ENCODE peak calls at places on chromosomes 4 and X, in six cellular contexts. One of them, this sample, is unnamed.

GRCh38 chrX:110407910-110408545 is 49.4 kb downstream of the RTL9 start:
- DNase-seq in ELR: peak; percentile 71
- DNase-seq in GM23248: peak; percentile 61
- DNase-seq in NCI-H1436: peak; percentile 69
- DNase-seq in SW480: peak; percentile 51
- DNase-seq in stimulated activated CD4-positive, alpha-beta T cell treated with anti-CD3 and anti-CD28 coated beads, Interleukin-1b, Interleukin-23, amount 100 ng/mL, for 24 hours: peak; percentile 5
- DNase-seq in this sample: peak; percentile 65

GRCh38 chr4:54228563-54229501 is at the start of gene PDGFRA:
- DNase-seq in stimulated activated CD4-positive, alpha-beta T cell treated with anti-CD3 and anti-CD28 coated beads, Interleukin-1b, Interleukin-23, amount 100 ng/mL, for 24 hours: no peak
- DNase-seq in NCI-H1436: no peak
- DNase-seq in SW480: no peak
- DNase-seq in ELR: no peak
- DNase-seq in GM23248: peak; percentile 85
- DNase-seq in this sample: no peak

GRCh38 chrX:51804741-51805140 is 61.5 kb downstream of the GSPT2 start:
- DNase-seq in ELR: peak; percentile 2
- DNase-seq in NCI-H1436: no peak
- DNase-seq in stimulated activated CD4-positive, alpha-beta T cell treated with anti-CD3 and anti-CD28 coated beads, Interleukin-1b, Interleukin-23, amount 100 ng/mL, for 24 hours: no peak
- DNase-seq in SW480: no peak
- DNase-seq in GM23248: no peak
- DNase-seq in this sample: no peak

GRCh38 chr4:8192748-8193738 is 6.0 kb upstream of the SH3TC1 start:
- DNase-seq in ELR: peak; percentile 46
- DNase-seq in NCI-H1436: peak; percentile 36
- DNase-seq in stimulated activated CD4-positive, alpha-beta T cell treated with anti-CD3 and anti-CD28 coated beads, Interleukin-1b, Interleukin-23, amount 100 ng/mL, for 24 hours: no peak
- DNase-seq in SW480: peak; percentile 67
- DNase-seq in GM23248: peak; percentile 43
- DNase-seq in this sample: peak; percentile 57

GRCh38 chrX:94914235-94914634 is 1240.2 kb downstream of the FAM133A start:
- DNase-seq in GM23248: no peak
- DNase-seq in SW480: no peak
- DNase-seq in stimulated activated CD4-positive, alpha-beta T cell treated with anti-CD3 and anti-CD28 coated beads, Interleukin-1b, Interleukin-23, amount 100 ng/mL, for 24 hours: no peak
- DNase-seq in ELR: no peak
- DNase-seq in NCI-H1436: no peak
- DNase-seq in this sample: no peak

GRCh38 chr4:149161247-149161646 is 654.4 kb downstream of the IQCM start:
- DNase-seq in stimulated activated CD4-positive, alpha-beta T cell treated with anti-CD3 and anti-CD28 coated beads, Interleukin-1b, Interleukin-23, amount 100 ng/mL, for 24 hours: no peak
- DNase-seq in GM23248: peak; percentile 62
- DNase-seq in NCI-H1436: no peak
- DNase-seq in ELR: peak; percentile 34
- DNase-seq in SW480: no peak
- DNase-seq in this sample: no peak

GRCh38 chrX:118928126-118928525 is 46.3 kb upstream of the LONRF3 start:
- DNase-seq in stimulated activated CD4-positive, alpha-beta T cell treated with anti-CD3 and anti-CD28 coated beads, Interleukin-1b, Interleukin-23, amount 100 ng/mL, for 24 hours: no peak
- DNase-seq in SW480: no peak
- DNase-seq in ELR: no peak
- DNase-seq in GM23248: no peak
- DNase-seq in NCI-H1436: no peak
- DNase-seq in this sample: no peak

GRCh38 chr4:64533637-64534036 is 124.4 kb upstream of the TECRL start:
- DNase-seq in stimulated activated CD4-positive, alpha-beta T cell treated with anti-CD3 and anti-CD28 coated beads, Interleukin-1b, Interleukin-23, amount 100 ng/mL, for 24 hours: no peak
- DNase-seq in NCI-H1436: no peak
- DNase-seq in ELR: no peak
- DNase-seq in GM23248: no peak
- DNase-seq in SW480: no peak
- DNase-seq in this sample: no peak

GRCh38 chr4:8205241-8205707 is 6.2 kb downstream of the SH3TC1 start:
- DNase-seq in stimulated activated CD4-positive, alpha-beta T cell treated with anti-CD3 and anti-CD28 coated beads, Interleukin-1b, Interleukin-23, amount 100 ng/mL, for 24 hours: no peak
- DNase-seq in NCI-H1436: no peak
- DNase-seq in SW480: peak; percentile 19
- DNase-seq in GM23248: no peak
- DNase-seq in ELR: no peak
- DNase-seq in this sample: no peak

GRCh38 chr4:172546782-172547181 is 621.8 kb upstream of the GALNT7 start:
- DNase-seq in SW480: no peak
- DNase-seq in ELR: no peak
- DNase-seq in NCI-H1436: no peak
- DNase-seq in stimulated activated CD4-positive, alpha-beta T cell treated with anti-CD3 and anti-CD28 coated beads, Interleukin-1b, Interleukin-23, amount 100 ng/mL, for 24 hours: no peak
- DNase-seq in GM23248: no peak
- DNase-seq in this sample: no peak

GRCh38 chrX:154732421-154733071 is 18.3 kb downstream of the GAB3 start:
- DNase-seq in ELR: peak; percentile 89
- DNase-seq in stimulated activated CD4-positive, alpha-beta T cell treated with anti-CD3 and anti-CD28 coated beads, Interleukin-1b, Interleukin-23, amount 100 ng/mL, for 24 hours: no peak
- DNase-seq in NCI-H1436: no peak
- DNase-seq in SW480: no peak
- DNase-seq in GM23248: peak; percentile 64
- DNase-seq in this sample: no peak

GRCh38 chr4:1604706-1605205 is 79.4 kb downstream of the FAM53A start:
- DNase-seq in ELR: no peak
- DNase-seq in SW480: peak; percentile 82
- DNase-seq in GM23248: no peak
- DNase-seq in NCI-H1436: peak; percentile 44
- DNase-seq in stimulated activated CD4-positive, alpha-beta T cell treated with anti-CD3 and anti-CD28 coated beads, Interleukin-1b, Interleukin-23, amount 100 ng/mL, for 24 hours: no peak
- DNase-seq in this sample: no peak

GRCh38 chrX:11059923-11060322 is 51.2 kb upstream of the HCCS start:
- DNase-seq in NCI-H1436: no peak
- DNase-seq in ELR: peak; percentile 47
- DNase-seq in SW480: no peak
- DNase-seq in stimulated activated CD4-positive, alpha-beta T cell treated with anti-CD3 and anti-CD28 coated beads, Interleukin-1b, Interleukin-23, amount 100 ng/mL, for 24 hours: no peak
- DNase-seq in GM23248: peak; percentile 24
- DNase-seq in this sample: no peak

GRCh38 chrX:54042609-54043010 is 1.7 kb downstream of the PHF8 start:
- DNase-seq in NCI-H1436: peak; percentile 57
- DNase-seq in ELR: peak; percentile 75
- DNase-seq in stimulated activated CD4-positive, alpha-beta T cell treated with anti-CD3 and anti-CD28 coated beads, Interleukin-1b, Interleukin-23, amount 100 ng/mL, for 24 hours: no peak
- DNase-seq in GM23248: peak; percentile 83
- DNase-seq in SW480: peak; percentile 66
- DNase-seq in this sample: no peak

GRCh38 chr4:184514121-184514988 is 40.0 kb upstream of the IRF2 start:
- DNase-seq in NCI-H1436: no peak
- DNase-seq in SW480: peak; percentile 15
- DNase-seq in GM23248: peak; percentile 98
- DNase-seq in stimulated activated CD4-positive, alpha-beta T cell treated with anti-CD3 and anti-CD28 coated beads, Interleukin-1b, Interleukin-23, amount 100 ng/mL, for 24 hours: peak; percentile 43
- DNase-seq in ELR: peak; percentile 87
- DNase-seq in this sample: no peak

GRCh38 chr4:158094413-158095110 is 78.3 kb downstream of the GASK1B start:
- DNase-seq in NCI-H1436: no peak
- DNase-seq in ELR: peak; percentile 79
- DNase-seq in GM23248: peak; percentile 38
- DNase-seq in stimulated activated CD4-positive, alpha-beta T cell treated with anti-CD3 and anti-CD28 coated beads, Interleukin-1b, Interleukin-23, amount 100 ng/mL, for 24 hours: no peak
- DNase-seq in SW480: peak; percentile 20
- DNase-seq in this sample: no peak

GRCh38 chr4:163673848-163674702 is 179.6 kb downstream of the TMA16 start:
- DNase-seq in SW480: no peak
- DNase-seq in ELR: no peak
- DNase-seq in stimulated activated CD4-positive, alpha-beta T cell treated with anti-CD3 and anti-CD28 coated beads, Interleukin-1b, Interleukin-23, amount 100 ng/mL, for 24 hours: no peak
- DNase-seq in NCI-H1436: no peak
- DNase-seq in GM23248: no peak
- DNase-seq in this sample: no peak

GRCh38 chrX:150465326-150465725 is 102.2 kb downstream of the MAMLD1 start:
- DNase-seq in stimulated activated CD4-positive, alpha-beta T cell treated with anti-CD3 and anti-CD28 coated beads, Interleukin-1b, Interleukin-23, amount 100 ng/mL, for 24 hours: no peak
- DNase-seq in GM23248: no peak
- DNase-seq in ELR: no peak
- DNase-seq in NCI-H1436: no peak
- DNase-seq in SW480: no peak
- DNase-seq in this sample: no peak

GRCh38 chrX:106952988-106953387 is 32.8 kb downstream of the CLDN2 start:
- DNase-seq in NCI-H1436: no peak
- DNase-seq in SW480: peak; percentile 34
- DNase-seq in ELR: peak; percentile 45
- DNase-seq in GM23248: peak; percentile 33
- DNase-seq in stimulated activated CD4-positive, alpha-beta T cell treated with anti-CD3 and anti-CD28 coated beads, Interleukin-1b, Interleukin-23, amount 100 ng/mL, for 24 hours: no peak
- DNase-seq in this sample: no peak

GRCh38 chrX:129706395-129707072 is 32.2 kb upstream of the XPNPEP2 start:
- DNase-seq in GM23248: no peak
- DNase-seq in ELR: no peak
- DNase-seq in stimulated activated CD4-positive, alpha-beta T cell treated with anti-CD3 and anti-CD28 coated beads, Interleukin-1b, Interleukin-23, amount 100 ng/mL, for 24 hours: no peak
- DNase-seq in SW480: no peak
- DNase-seq in NCI-H1436: no peak
- DNase-seq in this sample: peak; percentile 4

GRCh38 chrX:109472939-109473713 is 8.8 kb downstream of the GUCY2F start:
- DNase-seq in stimulated activated CD4-positive, alpha-beta T cell treated with anti-CD3 and anti-CD28 coated beads, Interleukin-1b, Interleukin-23, amount 100 ng/mL, for 24 hours: no peak
- DNase-seq in ELR: peak; percentile 28
- DNase-seq in NCI-H1436: no peak
- DNase-seq in SW480: peak; percentile 9
- DNase-seq in GM23248: peak; percentile 66
- DNase-seq in this sample: no peak

GRCh38 chrX:148618472-148619445 is 118.3 kb downstream of the AFF2 start:
- DNase-seq in ELR: no peak
- DNase-seq in NCI-H1436: no peak
- DNase-seq in SW480: no peak
- DNase-seq in stimulated activated CD4-positive, alpha-beta T cell treated with anti-CD3 and anti-CD28 coated beads, Interleukin-1b, Interleukin-23, amount 100 ng/mL, for 24 hours: no peak
- DNase-seq in GM23248: no peak
- DNase-seq in this sample: no peak

GRCh38 chr4:7144374-7145290 is 47.7 kb upstream of the SORCS2 start:
- DNase-seq in SW480: no peak
- DNase-seq in ELR: peak; percentile 22
- DNase-seq in stimulated activated CD4-positive, alpha-beta T cell treated with anti-CD3 and anti-CD28 coated beads, Interleukin-1b, Interleukin-23, amount 100 ng/mL, for 24 hours: no peak
- DNase-seq in NCI-H1436: no peak
- DNase-seq in GM23248: peak; percentile 29
- DNase-seq in this sample: no peak

GRCh38 chr4:173494013-173494970 is 35.7 kb downstream of the HAND2 start:
- DNase-seq in ELR: peak; percentile 69
- DNase-seq in NCI-H1436: peak; percentile 83
- DNase-seq in stimulated activated CD4-positive, alpha-beta T cell treated with anti-CD3 and anti-CD28 coated beads, Interleukin-1b, Interleukin-23, amount 100 ng/mL, for 24 hours: no peak
- DNase-seq in SW480: peak; percentile 70
- DNase-seq in GM23248: peak; percentile 85
- DNase-seq in this sample: no peak

GRCh38 chr4:88743696-88744095 is 46.1 kb upstream of the NAP1L5 start:
- DNase-seq in stimulated activated CD4-positive, alpha-beta T cell treated with anti-CD3 and anti-CD28 coated beads, Interleukin-1b, Interleukin-23, amount 100 ng/mL, for 24 hours: no peak
- DNase-seq in SW480: no peak
- DNase-seq in ELR: peak; percentile 80
- DNase-seq in GM23248: peak; percentile 81
- DNase-seq in NCI-H1436: no peak
- DNase-seq in this sample: no peak

GRCh38 chr4:6944311-6945051 is 34.9 kb downstream of the TBC1D14 start:
- DNase-seq in ELR: no peak
- DNase-seq in GM23248: no peak
- DNase-seq in NCI-H1436: no peak
- DNase-seq in SW480: no peak
- DNase-seq in stimulated activated CD4-positive, alpha-beta T cell treated with anti-CD3 and anti-CD28 coated beads, Interleukin-1b, Interleukin-23, amount 100 ng/mL, for 24 hours: no peak
- DNase-seq in this sample: no peak

GRCh38 chr4:8019396-8020365 is 80.0 kb upstream of the AFAP1 start:
- DNase-seq in SW480: no peak
- DNase-seq in NCI-H1436: no peak
- DNase-seq in ELR: no peak
- DNase-seq in GM23248: peak; percentile 57
- DNase-seq in stimulated activated CD4-positive, alpha-beta T cell treated with anti-CD3 and anti-CD28 coated beads, Interleukin-1b, Interleukin-23, amount 100 ng/mL, for 24 hours: no peak
- DNase-seq in this sample: no peak

GRCh38 chr4:147736458-147736857 is 4.6 kb downstream of the ARHGAP10 start:
- DNase-seq in NCI-H1436: no peak
- DNase-seq in stimulated activated CD4-positive, alpha-beta T cell treated with anti-CD3 and anti-CD28 coated beads, Interleukin-1b, Interleukin-23, amount 100 ng/mL, for 24 hours: no peak
- DNase-seq in SW480: no peak
- DNase-seq in ELR: peak; percentile 90
- DNase-seq in GM23248: peak; percentile 84
- DNase-seq in this sample: no peak

GRCh38 chr4:1234296-1234695 is 14.6 kb downstream of the CTBP1 start:
- DNase-seq in GM23248: peak; percentile 48
- DNase-seq in ELR: no peak
- DNase-seq in NCI-H1436: no peak
- DNase-seq in stimulated activated CD4-positive, alpha-beta T cell treated with anti-CD3 and anti-CD28 coated beads, Interleukin-1b, Interleukin-23, amount 100 ng/mL, for 24 hours: no peak
- DNase-seq in SW480: no peak
- DNase-seq in this sample: no peak

GRCh38 chrX:43958529-43958928 is 14.7 kb downstream of the NDP start:
- DNase-seq in GM23248: peak; percentile 73
- DNase-seq in NCI-H1436: peak; percentile 59
- DNase-seq in stimulated activated CD4-positive, alpha-beta T cell treated with anti-CD3 and anti-CD28 coated beads, Interleukin-1b, Interleukin-23, amount 100 ng/mL, for 24 hours: no peak
- DNase-seq in SW480: peak; percentile 82
- DNase-seq in ELR: peak; percentile 79
- DNase-seq in this sample: peak; percentile 70

GRCh38 chrX:134764202-134764785 is 106.0 kb upstream of the PLAC1 start:
- DNase-seq in stimulated activated CD4-positive, alpha-beta T cell treated with anti-CD3 and anti-CD28 coated beads, Interleukin-1b, Interleukin-23, amount 100 ng/mL, for 24 hours: no peak
- DNase-seq in SW480: peak; percentile 76
- DNase-seq in NCI-H1436: peak; percentile 37
- DNase-seq in ELR: peak; percentile 76
- DNase-seq in GM23248: peak; percentile 24
- DNase-seq in this sample: no peak

GRCh38 chr4:7266525-7267292 is 74.4 kb downstream of the SORCS2 start:
- DNase-seq in stimulated activated CD4-positive, alpha-beta T cell treated with anti-CD3 and anti-CD28 coated beads, Interleukin-1b, Interleukin-23, amount 100 ng/mL, for 24 hours: no peak
- DNase-seq in SW480: peak; percentile 46
- DNase-seq in GM23248: peak; percentile 96
- DNase-seq in NCI-H1436: no peak
- DNase-seq in ELR: peak; percentile 98
- DNase-seq in this sample: no peak

This sample was measured in NCI-H2081 treated with DMSO at 0.1 percent for 48 hours.